ENCODE peak calls at places on chromosomes 6 and 20, in six cellular contexts. One of them, this sample, is unnamed.

GRCh38 chr20:48791014-48791413 is 36.8 kb downstream of the PREX1 start:
- DNase-seq in fibroblast of pulmonary artery: no peak
- DNase-seq in mesothelial cell of epicardium: no peak
- DNase-seq in cardiac fibroblast: peak; percentile 39
- DNase-seq in neural crest cell: no peak
- DNase-seq in fibroblast of mammary gland: no peak
- DNase-seq in this sample: no peak

GRCh38 chr20:49448917-49449316 is 33.6 kb downstream of the KCNB1 start:
- DNase-seq in fibroblast of pulmonary artery: no peak
- DNase-seq in mesothelial cell of epicardium: no peak
- DNase-seq in cardiac fibroblast: no peak
- DNase-seq in neural crest cell: no peak
- DNase-seq in fibroblast of mammary gland: no peak
- DNase-seq in this sample: no peak

GRCh38 chr6:101851911-101852310 is 458.4 kb downstream of the GRIK2 start:
- DNase-seq in fibroblast of pulmonary artery: peak; percentile 62
- DNase-seq in mesothelial cell of epicardium: no peak
- DNase-seq in cardiac fibroblast: peak; percentile 64
- DNase-seq in neural crest cell: no peak
- DNase-seq in fibroblast of mammary gland: peak; percentile 69
- DNase-seq in this sample: no peak

GRCh38 chr6:114304304-114304887 is 38.4 kb downstream of the HS3ST5 start:
- DNase-seq in fibroblast of pulmonary artery: peak; percentile 47
- DNase-seq in mesothelial cell of epicardium: no peak
- DNase-seq in cardiac fibroblast: peak; percentile 43
- DNase-seq in neural crest cell: no peak
- DNase-seq in fibroblast of mammary gland: peak; percentile 24
- DNase-seq in this sample: no peak

GRCh38 chr6:168333039-168333438 is 13.5 kb upstream of the DACT2 start:
- DNase-seq in fibroblast of pulmonary artery: peak; percentile 9
- DNase-seq in mesothelial cell of epicardium: no peak
- DNase-seq in cardiac fibroblast: no peak
- DNase-seq in neural crest cell: no peak
- DNase-seq in fibroblast of mammary gland: no peak
- DNase-seq in this sample: no peak

GRCh38 chr6:1313755-1314503 is 2.0 kb downstream of the FOXQ1 start:
- DNase-seq in fibroblast of pulmonary artery: no peak
- DNase-seq in mesothelial cell of epicardium: no peak
- DNase-seq in cardiac fibroblast: no peak
- DNase-seq in neural crest cell: no peak
- DNase-seq in fibroblast of mammary gland: no peak
- DNase-seq in this sample: peak; percentile 74

GRCh38 chr6:40285535-40285934 is 301.6 kb downstream of the LRFN2 start:
- DNase-seq in fibroblast of pulmonary artery: no peak
- DNase-seq in mesothelial cell of epicardium: no peak
- DNase-seq in cardiac fibroblast: no peak
- DNase-seq in neural crest cell: no peak
- DNase-seq in fibroblast of mammary gland: no peak
- DNase-seq in this sample: no peak

GRCh38 chr6:52574709-52575489 is 2.0 kb downstream of the TRAM2 start:
- DNase-seq in fibroblast of pulmonary artery: peak; percentile 36
- DNase-seq in mesothelial cell of epicardium: no peak
- DNase-seq in cardiac fibroblast: peak; percentile 52
- DNase-seq in neural crest cell: no peak
- DNase-seq in fibroblast of mammary gland: peak; percentile 69
- DNase-seq in this sample: no peak

GRCh38 chr6:136016228-136017225 is 165.0 kb downstream of the PDE7B start:
- DNase-seq in fibroblast of pulmonary artery: no peak
- DNase-seq in mesothelial cell of epicardium: no peak
- DNase-seq in cardiac fibroblast: peak; percentile 18
- DNase-seq in neural crest cell: no peak
- DNase-seq in fibroblast of mammary gland: peak; percentile 20
- DNase-seq in this sample: no peak

GRCh38 chr6:44278316-44278715 is 8.1 kb downstream of the TMEM151B start:
- DNase-seq in fibroblast of pulmonary artery: no peak
- DNase-seq in mesothelial cell of epicardium: no peak
- DNase-seq in cardiac fibroblast: no peak
- DNase-seq in neural crest cell: no peak
- DNase-seq in fibroblast of mammary gland: no peak
- DNase-seq in this sample: no peak

GRCh38 chr20:11112837-11113236 is 439.0 kb upstream of the JAG1 start:
- DNase-seq in fibroblast of pulmonary artery: peak; percentile 3
- DNase-seq in mesothelial cell of epicardium: no peak
- DNase-seq in cardiac fibroblast: no peak
- DNase-seq in neural crest cell: no peak
- DNase-seq in fibroblast of mammary gland: peak; percentile 15
- DNase-seq in this sample: no peak

GRCh38 chr6:56278186-56278585 is 30.8 kb upstream of the COL21A1 start:
- DNase-seq in fibroblast of pulmonary artery: no peak
- DNase-seq in mesothelial cell of epicardium: no peak
- DNase-seq in cardiac fibroblast: no peak
- DNase-seq in neural crest cell: no peak
- DNase-seq in fibroblast of mammary gland: no peak
- DNase-seq in this sample: no peak

GRCh38 chr20:13373400-13373799 is 152.3 kb downstream of the ISM1 start:
- DNase-seq in fibroblast of pulmonary artery: no peak
- DNase-seq in mesothelial cell of epicardium: no peak
- DNase-seq in cardiac fibroblast: no peak
- DNase-seq in neural crest cell: no peak
- DNase-seq in fibroblast of mammary gland: no peak
- DNase-seq in this sample: no peak

GRCh38 chr20:45583502-45583901 is 4.4 kb upstream of the WFDC8 start:
- DNase-seq in fibroblast of pulmonary artery: no peak
- DNase-seq in mesothelial cell of epicardium: no peak
- DNase-seq in cardiac fibroblast: no peak
- DNase-seq in neural crest cell: no peak
- DNase-seq in fibroblast of mammary gland: no peak
- DNase-seq in this sample: no peak

GRCh38 chr6:40251609-40252008 is 317.3 kb upstream of the MOCS1 start:
- DNase-seq in fibroblast of pulmonary artery: no peak
- DNase-seq in mesothelial cell of epicardium: no peak
- DNase-seq in cardiac fibroblast: no peak
- DNase-seq in neural crest cell: no peak
- DNase-seq in fibroblast of mammary gland: no peak
- DNase-seq in this sample: no peak

GRCh38 chr20:63233061-63233344 is 2.7 kb upstream of the BIRC7 start:
- DNase-seq in fibroblast of pulmonary artery: no peak
- DNase-seq in mesothelial cell of epicardium: no peak
- DNase-seq in cardiac fibroblast: no peak
- DNase-seq in neural crest cell: no peak
- DNase-seq in fibroblast of mammary gland: no peak
- DNase-seq in this sample: no peak

GRCh38 chr20:63232235-63233060 is 3.3 kb upstream of the BIRC7 start:
- DNase-seq in fibroblast of pulmonary artery: peak; percentile 69
- DNase-seq in mesothelial cell of epicardium: no peak
- DNase-seq in cardiac fibroblast: peak; percentile 88
- DNase-seq in neural crest cell: no peak
- DNase-seq in fibroblast of mammary gland: peak; percentile 96
- DNase-seq in this sample: no peak

GRCh38 chr20:63233924-63234323 is 1.8 kb upstream of the BIRC7 start:
- DNase-seq in fibroblast of pulmonary artery: no peak
- DNase-seq in mesothelial cell of epicardium: no peak
- DNase-seq in cardiac fibroblast: no peak
- DNase-seq in neural crest cell: no peak
- DNase-seq in fibroblast of mammary gland: no peak
- DNase-seq in this sample: no peak

GRCh38 chr20:63228786-63229185 is 6.9 kb upstream of the BIRC7 start:
- DNase-seq in fibroblast of pulmonary artery: no peak
- DNase-seq in mesothelial cell of epicardium: no peak
- DNase-seq in cardiac fibroblast: no peak
- DNase-seq in neural crest cell: no peak
- DNase-seq in fibroblast of mammary gland: no peak
- DNase-seq in this sample: no peak

GRCh38 chr20:63230800-63231268 is 4.9 kb upstream of the BIRC7 start:
- DNase-seq in fibroblast of pulmonary artery: peak; percentile 73
- DNase-seq in mesothelial cell of epicardium: no peak
- DNase-seq in cardiac fibroblast: peak; percentile 81
- DNase-seq in neural crest cell: peak; percentile 70
- DNase-seq in fibroblast of mammary gland: peak; percentile 70
- DNase-seq in this sample: peak; percentile 72
- TF ChIP-seq CTCF in fibroblast of pulmonary artery: peak; percentile 74
- TF ChIP-seq CTCF in mesothelial cell of epicardium: peak; percentile 18
- TF ChIP-seq CTCF in cardiac fibroblast: peak; percentile 78
- TF ChIP-seq CTCF in neural crest cell: peak; percentile 64
- TF ChIP-seq CTCF in fibroblast of mammary gland: peak; percentile 70
- TF ChIP-seq CTCF in this sample: peak; percentile 45

DNA sequence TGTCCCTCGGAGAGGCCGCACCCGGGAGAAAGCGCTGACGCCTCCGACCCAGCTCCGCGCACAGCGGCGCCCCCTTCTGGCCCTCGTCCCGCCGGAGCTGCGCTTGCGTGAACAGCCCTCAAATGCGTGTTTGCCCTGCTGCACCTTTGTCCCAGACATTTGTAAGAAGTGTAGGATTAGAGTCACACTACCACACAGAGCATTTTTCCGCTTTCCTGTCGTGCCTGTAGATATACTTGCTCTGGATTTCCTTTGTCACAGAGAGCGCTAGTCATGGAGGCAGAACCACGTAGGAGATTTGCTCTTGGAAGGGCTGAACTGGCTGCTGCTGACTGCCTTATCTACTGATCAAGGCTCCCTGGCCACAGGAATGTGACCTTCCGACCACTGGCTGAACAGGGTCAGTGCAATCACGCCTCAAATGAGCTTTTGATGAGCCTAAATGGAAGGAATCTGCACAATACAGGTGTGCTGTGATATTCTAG is 62.3 kb downstream of the PAX1 start:
- DNase-seq in fibroblast of pulmonary artery: no peak
- DNase-seq in mesothelial cell of epicardium: peak; percentile 37
- DNase-seq in cardiac fibroblast: no peak
- DNase-seq in neural crest cell: peak; percentile 56
- DNase-seq in fibroblast of mammary gland: no peak
- DNase-seq in this sample: peak; percentile 76
- TF ChIP-seq CTCF in fibroblast of pulmonary artery: no peak
- TF ChIP-seq CTCF in mesothelial cell of epicardium: peak; percentile 55
- TF ChIP-seq CTCF in cardiac fibroblast: no peak
- TF ChIP-seq CTCF in neural crest cell: peak; percentile 74
- TF ChIP-seq CTCF in fibroblast of mammary gland: peak; percentile 1
- TF ChIP-seq CTCF in this sample: peak; percentile 63

DNA sequence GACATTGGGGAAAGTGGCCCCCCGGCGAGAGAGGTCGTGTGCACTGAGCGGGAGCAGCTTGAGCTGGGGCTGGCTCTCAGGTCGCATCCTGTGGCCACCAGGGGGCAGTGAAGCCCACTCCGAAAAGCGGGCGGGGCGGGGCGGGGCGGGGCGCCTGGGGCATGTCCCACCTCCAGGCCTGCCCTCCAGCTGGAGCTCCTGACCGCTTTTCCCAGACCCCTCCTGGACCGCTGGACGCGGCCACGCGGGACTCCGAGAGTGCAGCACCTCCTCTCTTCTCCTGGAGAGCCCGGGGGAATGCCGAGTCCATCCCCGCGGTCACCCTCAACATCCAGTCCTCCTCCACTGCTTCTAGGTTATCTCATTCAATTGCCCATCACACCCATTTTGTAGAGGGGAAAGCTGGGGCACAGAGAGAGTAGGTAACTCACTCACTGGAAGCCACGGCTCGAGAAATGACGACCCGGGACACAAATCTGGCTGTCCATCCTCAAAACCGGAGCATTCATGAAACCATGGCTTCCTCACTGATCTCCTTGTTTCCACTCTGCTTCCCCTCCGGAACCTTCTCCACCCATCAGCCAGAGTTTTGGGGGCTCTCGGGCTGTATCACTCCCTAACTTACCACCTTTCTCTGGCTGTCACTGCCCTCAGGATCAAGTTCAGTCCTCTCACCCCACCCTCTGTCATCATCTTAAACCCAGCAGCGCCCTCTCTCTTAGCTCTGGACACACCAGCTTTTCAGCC is 24.1 kb downstream of the COX4I2 start:
- DNase-seq in fibroblast of pulmonary artery: peak; percentile 71
- DNase-seq in mesothelial cell of epicardium: peak; percentile 59
- DNase-seq in cardiac fibroblast: peak; percentile 82
- DNase-seq in neural crest cell: peak; percentile 89
- DNase-seq in fibroblast of mammary gland: peak; percentile 63
- DNase-seq in this sample: peak; percentile 83
- TF ChIP-seq CTCF in fibroblast of pulmonary artery: peak; percentile 54
- TF ChIP-seq CTCF in mesothelial cell of epicardium: peak; percentile 96
- TF ChIP-seq CTCF in cardiac fibroblast: peak; percentile 66
- TF ChIP-seq CTCF in neural crest cell: peak; percentile 95
- TF ChIP-seq CTCF in fibroblast of mammary gland: peak; percentile 45
- TF ChIP-seq CTCF in this sample: peak; percentile 78

DNA sequence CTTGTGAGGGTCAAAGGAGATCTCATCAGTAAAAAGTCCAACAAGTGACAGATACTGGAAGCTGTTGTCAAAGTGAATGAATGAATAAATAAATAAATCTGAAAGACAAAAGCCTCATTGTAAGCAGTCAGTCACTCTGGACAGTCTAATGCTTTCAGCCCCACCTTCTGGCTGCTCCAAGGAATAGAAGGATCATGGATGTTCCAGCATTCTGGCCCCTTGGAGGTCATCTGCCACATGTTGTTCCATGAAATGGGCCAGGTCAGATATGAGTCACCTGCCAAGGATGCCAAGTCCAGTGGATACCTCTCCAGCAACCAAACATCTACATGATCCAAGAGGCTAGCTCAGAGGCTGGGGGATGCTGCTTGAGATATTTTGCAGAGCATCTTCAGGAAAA is 185.6 kb downstream of the BMP7 start:
- DNase-seq in fibroblast of pulmonary artery: no peak
- DNase-seq in mesothelial cell of epicardium: no peak
- DNase-seq in cardiac fibroblast: no peak
- DNase-seq in neural crest cell: no peak
- DNase-seq in fibroblast of mammary gland: peak; percentile 55
- DNase-seq in this sample: no peak
- TF ChIP-seq CTCF in fibroblast of pulmonary artery: no peak
- TF ChIP-seq CTCF in mesothelial cell of epicardium: no peak
- TF ChIP-seq CTCF in cardiac fibroblast: no peak
- TF ChIP-seq CTCF in neural crest cell: peak; percentile 39
- TF ChIP-seq CTCF in fibroblast of mammary gland: peak; percentile 7
- TF ChIP-seq CTCF in this sample: no peak

DNA sequence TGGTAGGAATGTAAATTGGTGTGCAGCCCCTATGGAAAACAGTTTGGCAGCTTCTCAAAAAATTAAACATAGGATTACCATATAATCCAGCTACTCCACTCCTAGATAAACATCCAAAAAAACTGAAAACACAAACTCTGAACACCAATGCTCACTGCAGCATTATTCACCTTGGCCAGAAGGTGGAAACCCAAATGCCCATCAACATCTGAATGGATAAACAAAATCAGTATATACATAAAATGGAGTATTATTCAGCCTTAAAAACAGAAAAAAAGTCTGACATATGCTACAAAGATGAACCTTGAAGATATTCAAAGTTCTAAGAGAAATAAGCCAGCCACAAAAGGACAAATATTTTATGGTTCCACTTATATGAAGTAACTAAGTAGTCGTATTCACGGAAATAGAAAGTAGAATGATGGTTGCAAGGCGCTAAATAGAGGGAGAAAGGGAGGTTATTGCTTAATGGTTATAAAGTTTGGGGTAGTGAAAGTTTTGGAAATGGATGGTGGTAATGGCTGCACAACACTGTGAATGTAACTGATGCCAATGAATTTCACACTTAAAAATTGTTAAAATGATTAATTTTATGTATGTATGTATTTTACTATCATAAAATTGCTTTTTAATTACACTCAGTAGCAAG is 4.0 kb downstream of the PHF10 start:
- DNase-seq in fibroblast of pulmonary artery: no peak
- DNase-seq in mesothelial cell of epicardium: no peak
- DNase-seq in cardiac fibroblast: no peak
- DNase-seq in neural crest cell: no peak
- DNase-seq in fibroblast of mammary gland: no peak
- DNase-seq in this sample: no peak
- TF ChIP-seq CTCF in fibroblast of pulmonary artery: peak; percentile 25
- TF ChIP-seq CTCF in mesothelial cell of epicardium: no peak
- TF ChIP-seq CTCF in cardiac fibroblast: no peak
- TF ChIP-seq CTCF in neural crest cell: peak; percentile 35
- TF ChIP-seq CTCF in fibroblast of mammary gland: peak; percentile 2
- TF ChIP-seq CTCF in this sample: no peak

This sample was measured in nephron progenitor cell.